ENCODE peak calls at places on chromosome 16, in eight cellular contexts. E is upper lobe of right lung, X is hepatocyte, O is mammary epithelial cell, A is neural progenitor cell, F is PC-3, L is stomach, C is AG04450. Q is an unnamed sample.

GRCh38 chr16:9337262-9338032 is 246.0 kb downstream of the HAPSTR1 start:
- DNase-seq in C (no peak), F (no peak), E (no peak), A (no peak), L (no peak), X (no peak), O (no peak), Q (no peak)

GRCh38 chr16:70588565-70588964 is 57.8 kb upstream of the IL34 start:
- DNase-seq in X (no peak), E (no peak), A (no peak), L (no peak), O (peak), F (no peak), C (no peak), Q (no peak)

GRCh38 chr16:70579648-70580630 is 56.3 kb downstream of the SF3B3 start:
- DNase-seq in X (no peak), O (no peak), A (no peak), C (no peak), E (peak), L (peak), F (no peak), Q (no peak)

GRCh38 chr16:55346475-55346874 is 22.5 kb downstream of the IRX6 start:
- DNase-seq in X (no peak), A (no peak), O (no peak), C (no peak), F (no peak), L (no peak), E (no peak), Q (no peak)

GRCh38 chr16:50522324-50522723 is 25.9 kb upstream of the NKD1 start:
- DNase-seq in F (no peak), E (no peak), A (no peak), X (no peak), L (no peak), C (no peak), O (no peak), Q (no peak)

GRCh38 chr16:51151951-51152663 is 1.0 kb upstream of the SALL1 start:
- DNase-seq in F (no peak), L (peak), C (peak), E (no peak), O (no peak), A (peak), X (peak), Q (no peak)

GRCh38 chr16:5502467-5502869 is 404.9 kb upstream of the EEF2KMT start:
- DNase-seq in E (no peak), A (peak), X (peak), L (no peak), F (no peak), C (no peak), O (no peak), Q (no peak)

GRCh38 chr16:64202571-64202970 is 919.3 kb downstream of the CDH11 start:
- DNase-seq in O (no peak), X (no peak), C (no peak), F (no peak), E (no peak), A (no peak), L (no peak), Q (no peak)

GRCh38 chr16:26795184-26795583 is 271.5 kb upstream of the C16orf82 start:
- DNase-seq in E (no peak), X (peak), O (no peak), A (peak), C (no peak), F (no peak), L (no peak), Q (no peak)

GRCh38 chr16:79751785-79752184 is 151.2 kb upstream of the MAF start:
- DNase-seq in L (no peak), X (no peak), O (peak), C (no peak), E (no peak), F (no peak), A (no peak), Q (no peak)

GRCh38 chr16:84918006-84918909 is 93.1 kb downstream of the ZDHHC7 start:
- DNase-seq in F (no peak), C (no peak), O (no peak), L (no peak), X (no peak), E (no peak), A (no peak), Q (no peak)

GRCh38 chr16:72355561-72355960 is 183.6 kb upstream of the PMFBP1 start:
- DNase-seq in O (peak), A (no peak), E (no peak), C (no peak), F (no peak), L (no peak), X (no peak), Q (no peak)

GRCh38 chr16:56960681-56961281 is 969 bp upstream of the CETP start:
- DNase-seq in O (no peak), A (no peak), L (no peak), F (no peak), E (no peak), C (no peak), X (no peak), Q (no peak)

GRCh38 chr16:4365014-4365406 is 6.6 kb upstream of the VASN start:
- DNase-seq in E (no peak), A (no peak), O (no peak), F (no peak), C (no peak), L (no peak), X (no peak), Q (no peak)

GRCh38 chr16:5604770-5605169 is 507.2 kb upstream of the EEF2KMT start:
- DNase-seq in C (no peak), X (peak), A (peak), F (peak), E (no peak), O (no peak), L (no peak), Q (no peak)

GRCh38 chr16:73329363-73330306 is 281.7 kb upstream of the ZFHX3 start:
- DNase-seq in A (peak), F (no peak), E (no peak), L (no peak), O (no peak), C (no peak), X (peak), Q (no peak)

GRCh38 chr16:50467943-50468748 is 80.0 kb upstream of the NKD1 start:
- DNase-seq in F (no peak), O (no peak), A (peak), L (peak), C (no peak), X (peak), E (peak), Q (peak)

GRCh38 chr16:82754716-82755513 is 128.1 kb downstream of the CDH13 start:
- DNase-seq in X (no peak), O (no peak), E (no peak), L (no peak), F (no peak), A (no peak), C (no peak), Q (no peak)

GRCh38 chr16:75172578-75172977 is 24.3 kb downstream of the ZFP1 start:
- DNase-seq in A (no peak), L (no peak), E (no peak), O (no peak), F (no peak), C (no peak), X (no peak), Q (no peak)
- TF ChIP-seq CTCF in A (no peak), L (no peak), E (no peak), O (no peak), F (no peak), C (no peak), X (no peak), Q (no peak)

DNA sequence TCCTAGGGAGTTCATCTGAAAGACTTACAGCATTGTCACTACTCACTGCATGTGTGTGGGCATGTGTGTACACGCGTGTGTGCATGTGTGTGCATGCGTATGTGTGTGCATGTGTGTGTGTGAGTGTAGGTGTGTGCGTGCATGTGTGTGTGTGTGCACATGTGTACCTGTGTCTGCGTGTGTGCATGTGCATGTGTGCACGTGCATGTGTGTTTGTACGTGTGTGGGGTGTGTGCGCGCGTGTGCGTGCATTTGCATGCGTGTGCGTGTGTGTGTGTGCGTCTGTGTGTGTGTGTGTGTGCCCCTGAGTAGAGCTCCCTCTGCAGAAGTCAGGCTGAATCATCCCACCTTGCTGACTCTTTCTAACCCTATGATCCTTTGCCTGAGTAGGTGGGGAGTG is 114.8 kb upstream of the RBFOX1 start:
- DNase-seq in X (no peak), L (no peak), F (no peak), O (no peak), E (no peak), C (no peak), A (no peak), Q (no peak)
- H3K27ac ChIP-seq in X (no peak), L (no peak), F (no peak), O (no peak), E (no peak), C (no peak), A (no peak), Q (no peak)

DNA sequence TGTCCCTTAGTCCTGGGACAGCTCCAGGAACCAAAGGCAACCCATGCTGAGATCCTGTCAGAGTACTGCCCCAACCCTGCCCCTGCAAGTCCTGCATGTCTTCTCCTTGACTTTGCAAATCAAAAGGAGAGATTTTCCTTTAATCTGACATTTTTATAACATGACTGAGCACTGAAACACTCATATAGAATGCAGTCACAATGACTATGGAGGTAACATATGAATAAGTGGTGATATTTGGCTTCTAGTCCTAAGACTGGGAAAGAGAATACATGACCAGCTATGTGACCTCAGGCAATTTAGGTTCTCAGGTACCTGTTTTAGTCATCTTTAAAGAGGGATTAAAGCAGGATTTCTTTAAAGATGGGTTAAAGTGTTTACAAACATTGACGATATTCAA is 941.6 kb upstream of the CDH8 start:
- DNase-seq in O (no peak), C (no peak), A (no peak), L (no peak), X (no peak), E (no peak), F (no peak), Q (no peak)
- TF ChIP-seq CTCF in O (no peak), C (no peak), A (no peak), L (no peak), X (no peak), E (no peak), F (no peak), Q (no peak)

GRCh38 chr16:15879255-15879804 is 9.1 kb downstream of the CEP20 start:
- DNase-seq in F (peak), C (peak), L (no peak), E (no peak), A (no peak), X (no peak), O (peak), Q (no peak)
- H3K27ac ChIP-seq in F (peak), C (peak), L (peak), E (peak), A (no peak), X (no peak), O (peak), Q (no peak)

DNA sequence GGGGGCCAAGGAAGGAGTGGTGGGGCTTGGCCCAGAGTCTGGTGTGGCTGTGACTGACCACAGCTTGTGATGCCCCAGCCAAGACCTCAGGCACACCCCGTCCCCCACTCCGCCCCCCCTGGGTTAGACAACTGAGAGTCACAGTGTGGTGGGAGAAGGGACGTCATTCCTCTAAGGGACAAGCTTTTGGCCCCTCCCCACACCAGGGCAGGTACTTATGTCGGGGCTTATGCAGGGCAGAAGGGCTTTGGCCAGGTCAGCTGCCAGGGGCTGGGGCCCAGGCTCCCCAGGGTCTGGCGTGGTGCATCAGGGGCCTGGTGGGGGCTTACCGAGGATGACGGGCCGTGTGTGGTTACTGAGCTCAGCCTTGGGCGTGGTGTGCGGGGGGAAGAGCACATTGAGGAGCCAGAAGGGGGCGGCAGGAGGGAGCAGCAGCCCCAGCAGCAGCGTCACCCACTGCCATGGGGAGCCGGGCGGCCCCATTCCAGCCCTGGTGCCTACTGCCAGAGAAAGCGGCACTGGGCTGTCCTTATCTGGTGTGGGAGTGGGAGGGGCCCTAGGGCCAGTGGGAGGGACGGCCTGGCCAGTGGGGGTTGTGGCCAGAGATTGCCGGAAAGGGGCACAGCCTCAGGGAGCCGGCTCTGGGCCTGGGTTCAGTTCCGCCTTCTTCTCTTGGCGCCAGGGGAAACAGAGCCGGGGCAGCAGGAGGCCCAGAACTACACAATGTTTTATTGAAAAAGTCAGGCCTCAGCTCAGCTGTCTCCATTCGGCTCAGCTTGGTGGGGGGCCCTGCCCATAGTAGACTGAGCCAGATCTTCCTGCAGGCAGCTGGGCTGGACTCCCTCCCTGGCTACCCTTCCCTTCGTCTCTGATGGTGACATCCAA is at the start of gene LCAT:
- DNase-seq in E (no peak), C (no peak), O (no peak), L (peak), F (no peak), X (no peak), A (peak), Q (no peak)
- TF ChIP-seq CTCF in E (no peak), C (no peak), O (no peak), L (no peak), F (no peak), X (no peak), A (peak), Q (no peak)

DNA sequence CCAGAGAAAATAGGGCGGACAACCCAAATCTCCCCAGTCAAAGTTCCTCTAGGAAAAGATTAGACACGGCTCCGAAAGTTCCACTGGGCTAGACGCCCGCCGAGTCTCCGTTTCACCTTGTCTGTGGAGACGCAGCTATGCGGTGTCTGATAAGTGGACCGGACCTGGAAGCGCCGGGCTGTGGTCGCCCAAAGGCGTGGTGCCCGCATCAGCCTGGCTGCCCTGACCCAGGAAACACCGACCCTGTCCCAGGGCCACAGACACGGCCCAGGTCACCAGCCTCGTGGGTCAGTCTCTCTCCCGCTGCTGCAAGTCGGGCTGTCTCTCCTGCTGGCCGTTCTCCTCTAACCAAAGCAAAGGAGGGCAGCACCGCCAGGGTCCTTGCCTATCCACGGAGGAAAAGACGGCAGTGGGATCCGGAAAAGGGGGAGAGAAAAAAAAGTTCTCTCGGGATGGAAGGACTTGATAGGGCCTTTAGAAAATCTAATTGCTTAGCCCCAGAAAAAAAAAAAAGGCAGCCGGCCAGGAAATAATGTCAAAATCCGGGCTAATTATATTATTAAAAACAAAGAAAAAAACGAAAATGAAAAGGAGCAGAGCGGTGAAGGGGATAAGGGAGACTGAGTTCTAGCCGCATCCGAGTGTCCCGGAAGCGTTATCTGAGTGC is 13.9 kb upstream of the FOXF1 start:
- DNase-seq in X (no peak), C (no peak), A (peak), E (no peak), L (no peak), O (no peak), F (no peak), Q (no peak)
- H3K27ac ChIP-seq in X (peak), C (no peak), A (no peak), E (peak), L (peak), O (no peak), F (no peak), Q (no peak)

GRCh38 chr16:27932542-27933178 is 130.9 kb downstream of the GSG1L start:
- DNase-seq in F (no peak), C (no peak), E (no peak), O (no peak), L (no peak), X (no peak), A (no peak), Q (no peak)
- TF ChIP-seq CTCF in F (no peak), C (no peak), E (no peak), O (no peak), L (no peak), X (no peak), A (no peak), Q (no peak)

GRCh38 chr16:87086575-87086974 is 230.6 kb downstream of the C16orf95 start:
- DNase-seq in F (peak), A (no peak), X (no peak), E (no peak), C (no peak), L (no peak), O (no peak), Q (no peak)
- H3K27ac ChIP-seq in F (no peak), A (no peak), X (no peak), E (no peak), C (no peak), L (no peak), O (no peak), Q (no peak)

Q was measured in CD8-positive, alpha-beta T cell.